ENCODE peak calls at places on chromosomes 12 and 14, in six cellular contexts. Z, L, G, X, H and M are unnamed samples.
A peak's percentile ranks its signal among the peaks of the same experiment; 100 is the strongest.

GRCh38 chr12:58161773-58162172 is 220.4 kb downstream of the ATP23 start:
- DNase-seq in L (no peak), Z (no peak), X (no peak), H (no peak), G (no peak), M (no peak)

GRCh38 chr12:28884861-28885260 is 264.2 kb upstream of the FAR2 start:
- DNase-seq in H (no peak), G (peak; percentile 29), L (no peak), Z (no peak), X (peak; percentile 30), M (no peak)

GRCh38 chr14:28765907-28766504 is 581 bp upstream of the FOXG1 start:
- DNase-seq in Z (no peak), L (no peak), H (peak; percentile 71), G (no peak), X (no peak), M (peak; percentile 87)

GRCh38 chr12:12439636-12440035 is 82.8 kb downstream of the BORCS5 start:
- DNase-seq in H (no peak), L (no peak), G (no peak), Z (no peak), X (peak; percentile 65), M (no peak)

GRCh38 chr12:66813137-66813867 is 134.4 kb upstream of the GRIP1 start:
- DNase-seq in G (no peak), L (no peak), X (no peak), H (peak; percentile 38), Z (no peak), M (peak; percentile 22)

GRCh38 chr14:67392728-67393314 is 19.1 kb downstream of the PLEK2 start:
- DNase-seq in L (no peak), X (no peak), Z (no peak), H (no peak), G (no peak), M (no peak)

GRCh38 chr12:69610729-69611128 is at the start of gene LRRC10:
- DNase-seq in G (no peak), L (no peak), Z (no peak), X (no peak), H (no peak), M (no peak)

GRCh38 chr14:84409435-84409834 is 1120.5 kb upstream of the FLRT2 start:
- DNase-seq in L (peak; percentile 24), Z (no peak), H (no peak), X (no peak), G (peak; percentile 8), M (peak; percentile 53)

GRCh38 chr12:104420868-104421267 is 35.9 kb upstream of the CHST11 start:
- DNase-seq in L (no peak), H (no peak), Z (no peak), X (no peak), G (no peak), M (no peak)

GRCh38 chr12:113876160-113876559 is 90.0 kb downstream of the RBM19 start:
- DNase-seq in L (no peak), X (no peak), H (no peak), G (no peak), Z (no peak), M (no peak)

GRCh38 chr14:89641495-89642162 is 224.6 kb upstream of the FOXN3 start:
- DNase-seq in L (no peak), Z (no peak), X (no peak), G (no peak), H (no peak), M (no peak)

GRCh38 chr12:14741153-14741552 is 44.8 kb upstream of the GUCY2C start:
- DNase-seq in Z (no peak), G (no peak), X (no peak), L (no peak), H (no peak), M (no peak)

GRCh38 chr14:102474934-102475333 is 34.6 kb downstream of the ANKRD9 start:
- DNase-seq in L (no peak), G (peak; percentile 59), Z (peak; percentile 79), H (no peak), X (no peak), M (peak; percentile 38)

GRCh38 chr12:117148642-117149041 is 41.6 kb downstream of the FBXO21 start:
- DNase-seq in X (no peak), L (no peak), G (no peak), Z (no peak), H (no peak), M (no peak)

GRCh38 chr12:100142851-100143559 is at the start of gene BLTP3B:
- DNase-seq in H (peak; percentile 89), L (no peak), Z (peak; percentile 92), X (peak; percentile 79), G (peak; percentile 74), M (peak; percentile 94)

GRCh38 chr14:23094666-23095195 is at the start of gene ACIN1:
- DNase-seq in G (peak; percentile 81), L (no peak), X (peak; percentile 78), H (no peak), Z (peak; percentile 85), M (peak; percentile 92)